ENCODE peak calls at places on chromosomes 12 and 14, in four cellular contexts. One of them, this sample, is unnamed.

GRCh38 chr12:6944381-6945186 is 762 bp downstream of the C12orf57 start:
- DNase-seq in cardiac fibroblast: peak
- DNase-seq in GM04504: peak
- DNase-seq in T-cell: peak
- DNase-seq in this sample: peak

GRCh38 chr12:2163172-2163927 is 110.6 kb downstream of the CACNA1C start:
- DNase-seq in cardiac fibroblast: peak
- DNase-seq in GM04504: no peak
- DNase-seq in T-cell: no peak
- DNase-seq in this sample: no peak

GRCh38 chr12:107567871-107568619 is 117.6 kb upstream of the PWP1 start:
- DNase-seq in cardiac fibroblast: no peak
- DNase-seq in GM04504: no peak
- DNase-seq in T-cell: no peak
- DNase-seq in this sample: no peak

GRCh38 chr14:103057028-103057371 is 349 bp downstream of the CDC42BPB start:
- DNase-seq in cardiac fibroblast: peak
- DNase-seq in GM04504: no peak
- DNase-seq in T-cell: no peak
- DNase-seq in this sample: no peak

GRCh38 chr12:27297576-27297975 is 35.1 kb upstream of the BMAL2 start:
- DNase-seq in cardiac fibroblast: no peak
- DNase-seq in GM04504: no peak
- DNase-seq in T-cell: no peak
- DNase-seq in this sample: no peak

GRCh38 chr14:49879683-49880204 is 13.1 kb upstream of the ARF6 start:
- DNase-seq in cardiac fibroblast: peak
- DNase-seq in GM04504: no peak
- DNase-seq in T-cell: peak
- DNase-seq in this sample: peak

GRCh38 chr14:65423986-65424385 is 11.5 kb downstream of the FUT8 start:
- DNase-seq in cardiac fibroblast: no peak
- DNase-seq in GM04504: no peak
- DNase-seq in T-cell: no peak
- DNase-seq in this sample: no peak

GRCh38 chr14:105343194-105343593 is 28.6 kb downstream of the PACS2 start:
- DNase-seq in cardiac fibroblast: no peak
- DNase-seq in GM04504: no peak
- DNase-seq in T-cell: no peak
- DNase-seq in this sample: no peak

GRCh38 chr12:126676426-126676825 is 1590.5 kb upstream of the TMEM132C start:
- DNase-seq in cardiac fibroblast: no peak
- DNase-seq in GM04504: no peak
- DNase-seq in T-cell: no peak
- DNase-seq in this sample: no peak

GRCh38 chr14:51732494-51733080 is 80.9 kb downstream of the FRMD6 start:
- DNase-seq in cardiac fibroblast: no peak
- DNase-seq in GM04504: peak
- DNase-seq in T-cell: no peak
- DNase-seq in this sample: no peak

GRCh38 chr12:51403744-51404143 is 12.5 kb upstream of the GALNT6 start:
- DNase-seq in cardiac fibroblast: no peak
- DNase-seq in GM04504: no peak
- DNase-seq in T-cell: no peak
- DNase-seq in this sample: peak

GRCh38 chr14:105364100-105364708 is 34.1 kb upstream of the TEX22 start:
- DNase-seq in cardiac fibroblast: peak
- DNase-seq in GM04504: peak
- DNase-seq in T-cell: peak
- DNase-seq in this sample: no peak

GRCh38 chr12:496736-497135 is 37.0 kb downstream of the B4GALNT3 start:
- DNase-seq in cardiac fibroblast: no peak
- DNase-seq in GM04504: no peak
- DNase-seq in T-cell: no peak
- DNase-seq in this sample: no peak

GRCh38 chr14:59803052-59803451 is 67.5 kb downstream of the RTN1 start:
- DNase-seq in cardiac fibroblast: no peak
- DNase-seq in GM04504: no peak
- DNase-seq in T-cell: no peak
- DNase-seq in this sample: no peak

GRCh38 chr12:6462234-6462995 is 8.1 kb downstream of the VAMP1 start:
- DNase-seq in cardiac fibroblast: no peak
- DNase-seq in GM04504: no peak
- DNase-seq in T-cell: no peak
- DNase-seq in this sample: no peak

GRCh38 chr12:92492291-92492690 is 210.5 kb upstream of the PLEKHG7 start:
- DNase-seq in cardiac fibroblast: no peak
- DNase-seq in GM04504: no peak
- DNase-seq in T-cell: no peak
- DNase-seq in this sample: no peak

GRCh38 chr14:39015360-39015961 is 87.6 kb downstream of the SEC23A start:
- DNase-seq in cardiac fibroblast: peak
- DNase-seq in GM04504: peak
- DNase-seq in T-cell: no peak
- DNase-seq in this sample: no peak

GRCh38 chr12:108254030-108254429 is 85.1 kb downstream of the CMKLR1 start:
- DNase-seq in cardiac fibroblast: no peak
- DNase-seq in GM04504: no peak
- DNase-seq in T-cell: no peak
- DNase-seq in this sample: no peak

GRCh38 chr14:32408018-32408417 is 78.9 kb downstream of the AKAP6 start:
- DNase-seq in cardiac fibroblast: peak
- DNase-seq in GM04504: no peak
- DNase-seq in T-cell: no peak
- DNase-seq in this sample: no peak

This sample was measured in SIG-M5.